ENCODE peak calls at places on chromosomes 12 and 14, in five cellular contexts. U is Calu3, S is dorsolateral prefrontal cortex, Y is upper lobe of right lung, P is pancreas. V is an unnamed sample.

GRCh38 chr12:89225401-89225800 is 126.9 kb downstream of the DUSP6 start:
- DNase-seq in Y (peak), U (peak), P (no peak), S (no peak), V (peak)

GRCh38 chr12:28215021-28215420 is 24.8 kb downstream of the CCDC91 start:
- DNase-seq in U (no peak), Y (no peak), P (no peak), S (no peak), V (no peak)

GRCh38 chr14:95228240-95228639 is 70.9 kb upstream of the DICER1 start:
- DNase-seq in P (no peak), S (no peak), Y (no peak), U (no peak), V (no peak)

GRCh38 chr12:13273850-13274249 is 77.3 kb downstream of the EMP1 start:
- DNase-seq in P (no peak), U (no peak), Y (no peak), S (peak), V (no peak)

GRCh38 chr12:91483471-91483985 is 300.9 kb upstream of the DCN start:
- DNase-seq in P (no peak), S (no peak), U (no peak), Y (no peak), V (no peak)

GRCh38 chr14:95267306-95267705 is 52.4 kb downstream of the CLMN start:
- DNase-seq in P (no peak), S (no peak), Y (no peak), U (no peak), V (no peak)

GRCh38 chr12:133081408-133081806 is 684 bp downstream of the ZNF140 start:
- DNase-seq in U (no peak), Y (no peak), S (no peak), P (no peak), V (no peak)

GRCh38 chr14:22955702-22956575 is 951 bp downstream of the HAUS4 start:
- DNase-seq in P (no peak), U (no peak), S (no peak), Y (no peak), V (no peak)

GRCh38 chr12:106291342-106291741 is 11.2 kb upstream of the TCP11L2 start:
- DNase-seq in U (no peak), S (no peak), Y (no peak), P (no peak), V (no peak)

GRCh38 chr14:23478109-23478698 is 8.7 kb downstream of the NGDN start:
- DNase-seq in S (peak), Y (no peak), P (peak), U (peak), V (peak)

GRCh38 chr12:45912774-45913173 is 77.6 kb downstream of the SCAF11 start:
- DNase-seq in U (no peak), P (no peak), Y (no peak), S (no peak), V (no peak)

GRCh38 chr14:58822856-58823255 is 185.1 kb downstream of the DACT1 start:
- DNase-seq in P (no peak), Y (no peak), U (no peak), S (no peak), V (no peak)

GRCh38 chr14:23297096-23297495 is 5.6 kb downstream of the PPP1R3E start:
- DNase-seq in Y (no peak), P (no peak), S (no peak), U (no peak), V (no peak)

GRCh38 chr14:67641902-67642749 is 22.4 kb downstream of the ARG2 start:
- DNase-seq in U (no peak), P (no peak), Y (no peak), S (no peak), V (no peak)

GRCh38 chr14:61480704-61481285 is 159.4 kb downstream of the PRKCH start:
- DNase-seq in U (no peak), Y (no peak), P (no peak), S (no peak), V (no peak)

GRCh38 chr12:30447061-30447750 is 248.5 kb downstream of the IPO8 start:
- DNase-seq in P (no peak), S (no peak), Y (no peak), U (no peak), V (no peak)

GRCh38 chr12:1591029-1591428 is 3.4 kb downstream of the FBXL14 start:
- DNase-seq in U (no peak), S (no peak), P (no peak), Y (no peak), V (no peak)

GRCh38 chr12:128801879-128802391 is 21.8 kb downstream of the SLC15A4 start:
- DNase-seq in S (no peak), U (no peak), Y (no peak), P (no peak), V (no peak)

GRCh38 chr14:31965735-31966598 is 111.1 kb upstream of the ARHGAP5 start:
- DNase-seq in S (no peak), U (no peak), Y (no peak), P (no peak), V (no peak)

GRCh38 chr14:74409441-74409840 is 16.6 kb downstream of the SYNDIG1L start:
- DNase-seq in U (no peak), P (no peak), S (no peak), Y (no peak), V (no peak)

GRCh38 chr12:73159952-73160351 is 887.8 kb downstream of the TRHDE start:
- DNase-seq in Y (no peak), U (no peak), S (no peak), P (no peak), V (no peak)

GRCh38 chr12:6069452-6070093 is 54.9 kb downstream of the VWF start:
- DNase-seq in S (peak), U (no peak), Y (no peak), P (no peak), V (no peak)

GRCh38 chr12:6070472-6071257 is 53.8 kb downstream of the VWF start:
- DNase-seq in S (no peak), P (no peak), Y (no peak), U (no peak), V (no peak)

GRCh38 chr12:6074394-6074793 is 50.1 kb downstream of the VWF start:
- DNase-seq in P (no peak), S (no peak), Y (no peak), U (no peak), V (no peak)

GRCh38 chr12:6073426-6073825 is 51.0 kb downstream of the VWF start:
- DNase-seq in P (no peak), Y (no peak), S (no peak), U (no peak), V (no peak)

GRCh38 chr12:6072302-6072752 is 52.1 kb downstream of the VWF start:
- DNase-seq in P (no peak), S (no peak), U (no peak), Y (no peak), V (no peak)
- TF ChIP-seq CTCF in P (no peak), S (no peak), U (no peak), Y (peak), V (peak)

GRCh38 chr12:55058082-55058481 is 38.3 kb downstream of the NEUROD4 start:
- DNase-seq in S (no peak), P (no peak), U (no peak), Y (no peak), V (no peak)
- TF ChIP-seq CTCF in S (no peak), P (no peak), U (no peak), Y (no peak), V (no peak)

GRCh38 chr12:117331691-117332090 is 29.7 kb downstream of the NOS1 start:
- DNase-seq in P (no peak), S (no peak), Y (no peak), U (no peak), V (no peak)

GRCh38 chr12:117329756-117330155 is 31.7 kb downstream of the NOS1 start:
- DNase-seq in U (no peak), S (no peak), P (no peak), Y (no peak), V (no peak)

GRCh38 chr12:117333331-117334000 is 28.0 kb downstream of the NOS1 start:
- DNase-seq in U (no peak), P (no peak), S (peak), Y (no peak), V (no peak)

GRCh38 chr12:117328556-117329100 is 32.8 kb downstream of the NOS1 start:
- DNase-seq in P (no peak), Y (no peak), U (no peak), S (no peak), V (no peak)

DNA sequence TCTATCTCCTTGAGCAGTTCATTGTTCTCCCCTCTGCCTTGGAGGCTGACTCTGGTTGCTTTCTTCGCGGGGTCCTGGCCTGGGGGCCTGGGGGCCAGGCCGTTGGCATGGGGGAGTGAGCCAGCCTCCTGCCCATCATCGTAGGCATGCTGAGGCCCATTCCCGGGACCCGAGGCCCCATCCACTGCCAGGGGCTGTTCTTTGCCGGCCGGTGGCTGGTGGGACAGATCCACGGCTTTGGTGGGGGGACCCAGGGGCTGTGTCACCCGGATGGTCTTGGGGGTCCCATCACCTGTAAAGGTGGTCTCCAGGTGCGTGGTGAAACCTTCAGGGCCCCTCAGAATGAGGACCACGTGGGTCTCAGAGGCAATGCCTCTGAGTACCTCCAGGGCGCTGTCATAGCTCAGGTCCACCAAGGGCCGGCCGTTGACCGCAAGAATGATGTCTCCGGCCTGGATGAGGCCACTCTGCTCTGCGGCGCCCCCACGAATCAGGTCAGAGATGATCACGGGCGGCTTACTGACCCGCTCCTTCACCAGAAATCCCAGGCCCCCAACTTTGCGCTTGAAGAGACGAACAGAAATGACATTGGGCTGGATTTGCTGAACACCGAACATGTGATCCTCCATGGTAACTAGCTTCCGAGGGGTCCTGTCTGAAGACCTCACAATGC is 30.8 kb downstream of the NOS1 start:
- DNase-seq in U (no peak), P (no peak), Y (no peak), S (no peak), V (no peak)
- TF ChIP-seq CTCF in U (no peak), P (no peak), Y (no peak), S (no peak), V (no peak)

GRCh38 chr12:123971770-123972447 is 722 bp downstream of the CCDC92 start:
- DNase-seq in Y (peak), U (peak), S (peak), P (peak), V (no peak)

GRCh38 chr12:123976227-123976826 is 3.3 kb downstream of the ZNF664 start:
- DNase-seq in S (no peak), U (no peak), P (no peak), Y (no peak), V (no peak)

GRCh38 chr12:123973552-123974341 is 732 bp downstream of the ZNF664 start:
- DNase-seq in S (peak), U (peak), P (peak), Y (peak), V (no peak)

GRCh38 chr12:123971449-123971769 is 1.2 kb downstream of the CCDC92 start:
- DNase-seq in P (no peak), U (no peak), Y (no peak), S (no peak), V (no peak)

GRCh38 chr12:123972448-123973401 is at the start of the genes CCDC92 and ZNF664:
- DNase-seq in U (peak), Y (peak), P (peak), S (peak), V (no peak)
- TF ChIP-seq CTCF in U (no peak), Y (no peak), P (no peak), S (no peak), V (peak)

GRCh38 chr12:114355389-114356088 is 50.4 kb downstream of the TBX5 start:
- DNase-seq in P (no peak), S (no peak), Y (no peak), U (no peak), V (no peak)
- TF ChIP-seq CTCF in P (no peak), S (no peak), Y (peak), U (no peak), V (no peak)

GRCh38 chr14:91484186-91484585 is 25.9 kb downstream of the PPP4R3A start:
- DNase-seq in S (no peak), U (no peak), P (no peak), Y (no peak), V (no peak)
- TF ChIP-seq CTCF in S (no peak), U (no peak), P (no peak), Y (no peak), V (no peak)

GRCh38 chr12:82329508-82329907 is 28.7 kb downstream of the CCDC59 start:
- DNase-seq in U (no peak), Y (no peak), S (no peak), P (no peak), V (no peak)

GRCh38 chr12:82325540-82326336 is 32.4 kb downstream of the CCDC59 start:
- DNase-seq in U (no peak), S (no peak), P (no peak), Y (no peak), V (no peak)

GRCh38 chr12:82326905-82327503 is 31.2 kb downstream of the CCDC59 start:
- DNase-seq in U (no peak), S (no peak), Y (no peak), P (no peak), V (peak)
- TF ChIP-seq CTCF in U (peak), S (peak), Y (peak), P (peak), V (peak)

GRCh38 chr14:35819591-35820540 is 6.3 kb upstream of the BRMS1L start:
- DNase-seq in P (no peak), Y (no peak), S (no peak), U (no peak), V (no peak)
- TF ChIP-seq CTCF in P (no peak), Y (no peak), S (no peak), U (no peak), V (no peak)

DNA sequence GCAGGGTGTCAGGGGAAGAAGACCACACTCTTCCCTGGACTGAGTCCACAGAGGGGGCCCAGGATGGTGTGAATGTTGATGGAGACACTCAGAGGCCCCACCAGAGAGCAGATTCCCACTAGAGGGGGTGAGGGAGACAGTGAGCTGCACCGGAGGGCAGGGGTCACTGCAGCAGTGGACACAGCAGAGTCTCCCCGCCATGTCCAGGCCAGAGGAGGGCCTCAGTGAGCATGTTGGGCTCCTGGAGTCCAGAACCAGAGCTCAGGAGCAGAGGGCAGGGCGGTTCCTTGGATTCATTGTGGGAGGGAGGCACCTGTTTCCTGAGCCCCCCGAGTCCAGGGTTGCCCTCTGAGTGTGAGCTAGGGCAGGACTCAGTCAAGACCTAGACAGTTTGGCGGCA is 1.8 kb upstream of the KRT82 start:
- DNase-seq in S (no peak), Y (no peak), U (no peak), P (no peak), V (no peak)
- TF ChIP-seq CTCF in S (no peak), Y (no peak), U (no peak), P (no peak), V (no peak)

GRCh38 chr14:101001311-101002069 is 98.0 kb upstream of the RTL1 start:
- DNase-seq in P (no peak), U (peak), Y (no peak), S (no peak), V (peak)
- TF ChIP-seq CTCF in P (no peak), U (no peak), Y (no peak), S (no peak), V (no peak)